ENCODE peak calls at places on chromosome 19, in five cellular contexts. E is NB4, Y is ovary, N is fibroblast of the aortic adventitia, F is activated B cell treated with CpG ODN at 0.5 μM for 24 hours. Z is an unnamed sample.

GRCh38 chr19:31718898-31719297 is 369.7 kb upstream of the TSHZ3 start:
- DNase-seq in E (no peak), Y (no peak), N (peak), F (no peak), Z (no peak)

GRCh38 chr19:40778865-40779284 is 828 bp downstream of the RAB4B start:
- DNase-seq in E (peak), Y (no peak), N (no peak), F (no peak), Z (no peak)

GRCh38 chr19:289651-290538 is 1.3 kb downstream of the PLPP2 start:
- DNase-seq in E (no peak), Y (no peak), N (no peak), F (no peak), Z (no peak)

GRCh38 chr19:29378126-29378525 is 147.7 kb upstream of the VSTM2B start:
- DNase-seq in E (no peak), Y (no peak), N (no peak), F (no peak), Z (no peak)

GRCh38 chr19:29665826-29666633 is 769 bp downstream of the PLEKHF1 start:
- DNase-seq in E (no peak), Y (peak), N (peak), F (no peak), Z (no peak)

GRCh38 chr19:52622261-52622660 is 15.9 kb downstream of the ZNF83 start:
- DNase-seq in E (no peak), Y (no peak), N (no peak), F (no peak), Z (no peak)

GRCh38 chr19:51786651-51787494 is 8.1 kb upstream of the FPR3 start:
- DNase-seq in E (no peak), Y (no peak), N (no peak), F (no peak), Z (no peak)

GRCh38 chr19:54107876-54108490 is 5.3 kb downstream of the NDUFA3 start:
- DNase-seq in E (no peak), Y (no peak), N (no peak), F (no peak), Z (no peak)

GRCh38 chr19:53977991-53978731 is 13.3 kb upstream of the CACNG6 start:
- DNase-seq in E (no peak), Y (no peak), N (peak), F (no peak), Z (peak)

GRCh38 chr19:51726049-51726448 is 2.3 kb upstream of the HAS1 start:
- DNase-seq in E (no peak), Y (peak), N (peak), F (no peak), Z (no peak)

GRCh38 chr19:39409886-39410619 is 2.4 kb upstream of the PLEKHG2 start:
- DNase-seq in E (peak), Y (peak), N (peak), F (peak), Z (peak)

GRCh38 chr19:49590971-49591730 is at the start of gene PRR12:
- DNase-seq in E (peak), Y (peak), N (peak), F (peak), Z (peak)

GRCh38 chr19:32464279-32464678 is 58.7 kb downstream of the DPY19L3 start:
- DNase-seq in E (peak), Y (no peak), N (peak), F (no peak), Z (no peak)

GRCh38 chr19:19444694-19445155 is 39.2 kb downstream of the GATAD2A start:
- DNase-seq in E (peak), Y (no peak), N (peak), F (no peak), Z (no peak)

GRCh38 chr19:42498387-42498786 is 29.9 kb downstream of the CEACAM1 start:
- DNase-seq in E (no peak), Y (no peak), N (no peak), F (no peak), Z (no peak)

GRCh38 chr19:18879579-18880373 is 16.2 kb downstream of the CERS1 start:
- DNase-seq in E (peak), Y (peak), N (no peak), F (no peak), Z (no peak)

GRCh38 chr19:18097217-18097992 is at the start of gene MAST3:
- DNase-seq in E (peak), Y (peak), N (peak), F (peak), Z (peak)

GRCh38 chr19:46529622-46530451 is 34.2 kb upstream of the PNMA8B start:
- DNase-seq in E (peak), Y (peak), N (peak), F (peak), Z (peak)

GRCh38 chr19:4472174-4472974 is at the start of gene HDGFL2:
- DNase-seq in E (no peak), Y (peak), N (no peak), F (peak), Z (no peak)

GRCh38 chr19:1084024-1084868 is 10.9 kb downstream of the POLR2E start:
- DNase-seq in E (no peak), Y (no peak), N (no peak), F (no peak), Z (no peak)

GRCh38 chr19:49911381-49912145 is 14.9 kb upstream of the IL4I1 start:
- DNase-seq in E (peak), Y (no peak), N (no peak), F (no peak), Z (no peak)

GRCh38 chr19:51754106-51754505 is 2.4 kb upstream of the FPR1 start:
- DNase-seq in E (no peak), Y (no peak), N (no peak), F (no peak), Z (no peak)

GRCh38 chr19:45179063-45179847 is 671 bp downstream of the BLOC1S3 start:
- DNase-seq in E (peak), Y (peak), N (peak), F (no peak), Z (no peak)

GRCh38 chr19:35249848-35250711 is 1.3 kb downstream of the LSR start:
- DNase-seq in E (no peak), Y (no peak), N (no peak), F (no peak), Z (no peak)

GRCh38 chr19:27974082-27974513 is 1238.9 kb downstream of the UQCRFS1 start:
- DNase-seq in E (peak), Y (peak), N (peak), F (no peak), Z (peak)

GRCh38 chr19:47305309-47305751 is 4.3 kb upstream of the C5AR1 start:
- DNase-seq in E (peak), Y (peak), N (peak), F (peak), Z (peak)

DNA sequence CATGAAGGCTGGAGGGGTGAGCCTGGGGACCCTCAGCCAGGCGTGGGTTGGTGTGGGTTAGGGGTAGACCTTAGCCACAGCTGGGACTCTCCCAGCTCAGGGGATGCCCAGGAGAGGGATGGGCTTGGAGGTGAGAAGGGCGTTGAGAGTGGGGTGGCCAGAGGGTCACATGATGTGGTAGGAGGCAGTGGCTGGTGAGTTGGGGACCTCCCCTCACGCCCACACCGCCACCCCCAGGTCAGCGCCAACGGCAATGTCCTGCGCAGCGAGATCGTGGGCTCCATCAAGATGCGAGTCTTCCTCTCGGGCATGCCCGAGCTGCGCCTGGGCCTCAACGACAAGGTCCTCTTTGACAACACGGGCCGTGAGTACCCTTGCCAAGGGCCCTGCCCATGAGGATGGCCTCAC is 28.5 kb downstream of the AP1M1 start:
- DNase-seq in E (no peak), Y (no peak), N (no peak), F (no peak), Z (no peak)
- TF ChIP-seq CTCF in E (no peak), Y (no peak), N (no peak), F (no peak), Z (no peak)

DNA sequence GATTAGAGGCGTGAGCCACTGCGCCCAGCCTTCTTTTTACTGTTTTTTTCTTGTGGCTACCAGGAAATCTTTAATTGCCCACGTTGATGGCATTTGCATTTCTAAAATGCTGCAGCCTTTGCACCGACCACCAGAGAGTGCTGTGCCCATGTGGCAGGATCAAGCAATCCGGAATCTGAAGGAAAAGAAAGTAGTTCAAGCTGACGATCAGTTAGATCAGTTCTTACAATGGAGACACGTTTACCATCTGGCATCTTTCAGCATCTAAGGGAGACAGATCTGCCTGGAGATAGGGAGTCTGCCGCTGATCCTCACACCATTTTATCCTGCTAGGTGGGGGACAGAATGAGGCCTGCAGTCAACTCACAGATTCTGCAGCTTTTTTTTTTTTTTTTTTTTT is 19.9 kb downstream of the TINCR start:
- DNase-seq in E (peak), Y (no peak), N (peak), F (no peak), Z (peak)
- TF ChIP-seq CTCF in E (peak), Y (no peak), N (peak), F (no peak), Z (peak)

DNA sequence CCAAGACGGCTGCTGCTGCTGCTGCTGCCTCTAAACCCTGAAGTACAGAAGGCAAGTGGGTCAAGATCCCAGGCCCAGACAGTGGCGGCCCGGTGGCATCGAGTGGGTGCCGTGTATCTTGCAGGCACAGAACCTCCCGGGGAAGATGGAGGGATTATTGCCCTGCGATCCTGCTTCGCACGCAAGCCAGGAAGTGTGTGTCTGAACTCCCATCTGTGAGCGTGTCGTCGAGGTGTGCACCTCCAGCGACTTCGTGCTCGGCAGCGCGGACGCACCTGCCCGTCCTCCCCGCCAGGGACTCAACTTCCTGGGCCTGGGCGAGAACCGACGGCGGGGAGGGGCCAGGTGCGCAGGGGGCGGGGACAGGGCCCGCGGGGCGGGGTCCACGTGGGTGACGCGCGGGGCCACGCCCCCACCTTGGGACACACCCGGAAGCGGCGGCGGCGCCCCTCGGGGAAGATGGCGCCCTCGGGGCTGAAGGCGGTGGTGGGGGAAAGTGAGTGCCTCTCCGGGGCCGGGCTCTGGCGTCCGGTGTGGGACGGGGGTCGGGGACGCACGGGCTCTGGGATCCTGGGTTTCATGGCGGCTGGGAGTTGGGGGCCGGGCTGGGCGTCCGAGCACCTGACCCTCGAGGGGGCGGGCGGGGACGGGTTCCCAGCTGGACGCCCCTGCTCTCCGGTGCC is at the start of gene STXBP2:
- DNase-seq in E (peak), Y (peak), N (no peak), F (peak), Z (peak)
- TF ChIP-seq CTCF in E (no peak), Y (no peak), N (no peak), F (no peak), Z (no peak)

GRCh38 chr19:2540646-2541454 is 64.9 kb downstream of the GADD45B start:
- DNase-seq in E (no peak), Y (peak), N (peak), F (no peak), Z (peak)
- TF ChIP-seq CTCF in E (no peak), Y (no peak), N (peak), F (no peak), Z (no peak)

DNA sequence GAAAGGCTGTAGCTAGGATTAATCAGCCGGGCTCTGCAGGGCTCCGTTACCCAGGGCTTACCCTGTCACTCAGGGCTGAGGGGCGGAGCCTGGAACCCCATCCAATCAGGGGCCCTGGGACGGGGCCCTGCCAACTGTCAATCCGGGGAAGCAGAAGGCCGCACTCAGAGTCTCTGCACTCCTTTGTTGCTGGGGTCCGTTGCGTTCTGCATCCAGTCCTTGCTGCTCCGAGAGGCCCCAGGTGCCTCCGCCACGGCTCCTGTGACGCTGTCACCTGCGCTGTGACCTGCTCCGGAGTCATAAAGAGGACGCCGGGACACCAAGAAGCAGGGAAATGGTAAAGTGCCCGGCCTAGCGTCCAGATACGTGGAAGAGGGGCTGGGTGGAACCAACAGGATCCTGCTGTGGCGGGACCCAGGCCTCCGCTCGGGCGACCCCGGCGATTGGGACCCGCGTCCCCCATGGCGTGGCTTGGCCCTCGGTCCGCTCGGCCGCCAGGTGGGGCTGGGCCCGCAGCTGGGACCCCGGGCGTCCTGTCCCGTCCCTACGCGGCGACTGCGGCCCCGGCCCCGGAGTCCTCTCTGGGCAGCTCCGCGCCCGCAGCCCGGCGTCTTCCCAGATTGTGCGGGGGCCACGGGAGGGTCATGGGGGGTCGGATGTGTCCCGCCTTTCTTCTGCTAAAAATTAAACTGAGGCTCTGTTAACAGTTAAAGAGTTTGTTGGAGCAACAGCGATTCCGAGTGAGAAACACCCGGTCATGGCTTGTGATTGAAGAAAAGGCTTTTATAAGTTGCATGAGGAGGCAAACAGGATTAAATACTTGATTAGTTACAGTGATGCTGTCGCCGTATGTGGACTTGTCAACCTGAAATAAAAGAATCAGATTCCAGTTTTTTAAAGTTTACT is at the start of gene ZNF491:
- DNase-seq in E (peak), Y (peak), N (peak), F (peak), Z (no peak)
- TF ChIP-seq CTCF in E (peak), Y (no peak), N (no peak), F (no peak), Z (no peak)

GRCh38 chr19:13894552-13894951 is 11.4 kb downstream of the BRME1 start:
- DNase-seq in E (no peak), Y (no peak), N (no peak), F (no peak), Z (no peak)
- TF ChIP-seq CTCF in E (no peak), Y (no peak), N (no peak), F (no peak), Z (no peak)

GRCh38 chr19:37987356-37988332 is 80.6 kb downstream of the SIPA1L3 start:
- DNase-seq in E (no peak), Y (no peak), N (no peak), F (no peak), Z (peak)
- TF ChIP-seq CTCF in E (no peak), Y (no peak), N (no peak), F (no peak), Z (peak)

GRCh38 chr19:7679017-7679720 is 1.5 kb upstream of the TRAPPC5 start:
- DNase-seq in E (peak), Y (no peak), N (no peak), F (peak), Z (no peak)
- TF ChIP-seq CTCF in E (peak), Y (no peak), N (no peak), F (no peak), Z (no peak)

GRCh38 chr19:55115446-55116065 is 1.9 kb downstream of the PPP1R12C start:
- DNase-seq in E (no peak), Y (peak), N (peak), F (no peak), Z (no peak)

GRCh38 chr19:55117063-55117635 is 288 bp downstream of the PPP1R12C start:
- DNase-seq in E (peak), Y (no peak), N (no peak), F (peak), Z (no peak)

GRCh38 chr19:55117636-55118391 is at the start of gene PPP1R12C:
- DNase-seq in E (peak), Y (peak), N (peak), F (peak), Z (peak)

GRCh38 chr19:55114566-55115145 is 2.8 kb downstream of the PPP1R12C start:
- DNase-seq in E (no peak), Y (peak), N (no peak), F (no peak), Z (no peak)

DNA sequence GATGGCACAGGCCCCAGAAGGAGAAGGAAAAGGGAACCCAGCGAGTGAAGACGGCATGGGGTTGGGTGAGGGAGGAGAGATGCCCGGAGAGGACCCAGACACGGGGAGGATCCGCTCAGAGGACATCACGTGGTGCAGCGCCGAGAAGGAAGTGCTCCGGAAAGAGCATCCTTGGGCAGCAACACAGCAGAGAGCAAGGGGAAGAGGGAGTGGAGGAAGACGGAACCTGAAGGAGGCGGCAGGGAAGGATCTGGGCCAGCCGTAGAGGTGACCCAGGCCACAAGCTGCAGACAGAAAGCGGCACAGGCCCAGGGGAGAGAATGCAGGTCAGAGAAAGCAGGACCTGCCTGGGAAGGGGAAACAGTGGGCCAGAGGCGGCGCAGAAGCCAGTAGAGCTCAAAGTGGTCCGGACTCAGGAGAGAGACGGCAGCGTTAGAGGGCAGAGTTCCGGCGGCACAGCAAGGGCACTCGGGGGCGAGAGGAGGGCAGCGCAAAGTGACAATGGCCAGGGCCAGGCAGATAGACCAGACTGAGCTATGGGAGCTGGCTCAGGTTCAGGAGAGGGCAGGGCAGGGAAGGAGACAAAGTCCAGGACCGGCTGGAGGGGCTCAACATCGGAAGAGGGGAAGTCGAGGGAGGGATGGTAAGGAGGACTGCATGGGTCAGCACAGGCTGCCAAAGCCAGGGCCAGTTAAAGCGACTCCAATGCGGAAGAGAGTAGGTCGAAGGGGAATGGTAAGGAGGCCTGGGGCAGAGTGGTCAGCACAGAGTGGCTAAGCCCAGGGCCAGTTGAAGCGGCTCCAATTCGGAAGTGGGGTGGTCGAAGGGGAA is 990 bp downstream of the PPP1R12C start:
- DNase-seq in E (peak), Y (peak), N (peak), F (peak), Z (no peak)
- TF ChIP-seq CTCF in E (no peak), Y (no peak), N (no peak), F (no peak), Z (no peak)

DNA sequence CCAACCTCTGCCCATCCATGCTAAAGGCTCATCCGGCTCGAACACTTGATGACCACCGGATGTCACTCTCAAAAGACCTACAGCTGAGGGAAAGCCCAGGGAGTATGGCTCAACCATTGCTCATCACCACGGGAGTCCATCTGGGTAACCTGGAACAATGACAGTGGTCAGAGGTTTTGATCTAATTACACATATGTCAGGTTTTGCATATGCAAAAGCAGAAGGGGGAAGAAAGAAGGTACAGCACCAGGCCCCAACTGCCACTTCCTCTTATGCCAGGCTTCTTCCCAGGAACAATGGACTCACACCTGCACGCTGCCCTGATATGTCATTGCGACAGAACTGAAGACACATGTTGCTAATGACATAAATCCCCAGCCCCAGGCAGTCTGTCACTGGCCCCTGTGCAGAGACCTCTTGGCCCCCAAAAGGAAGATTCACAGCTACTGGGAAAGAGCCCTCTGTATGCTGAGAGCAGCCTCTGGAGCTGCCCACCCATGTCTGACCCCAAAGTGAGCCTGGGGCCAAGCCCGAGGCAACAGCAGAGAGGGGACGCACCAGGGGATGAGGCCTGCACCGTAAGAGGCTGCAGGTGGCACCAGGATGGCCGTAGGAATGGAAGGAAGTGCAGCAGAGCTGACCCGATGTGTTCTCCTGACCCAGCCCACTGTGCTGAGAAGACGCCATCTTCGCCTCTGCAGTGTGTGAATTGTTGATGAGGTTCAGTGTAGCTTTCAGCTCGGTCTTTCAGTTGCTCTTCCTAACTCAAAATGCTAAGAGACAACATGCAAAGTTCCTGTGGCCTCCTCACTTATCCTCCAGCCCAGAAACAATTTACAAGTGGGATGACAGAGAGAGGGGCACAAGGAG is 26.3 kb downstream of the EPS15L1 start:
- DNase-seq in E (peak), Y (no peak), N (no peak), F (peak), Z (no peak)
- TF ChIP-seq CTCF in E (no peak), Y (no peak), N (no peak), F (no peak), Z (no peak)

Z was measured in endothelial cell.